ENCODE peak calls at places on chromosome 20, in six cellular contexts. One of them, this sample, is unnamed.

GRCh38 chr20:56995635-56996075 is 270.8 kb downstream of the BMP7 start:
- DNase-seq in T-cell: no peak
- DNase-seq in DMS153: no peak
- DNase-seq in GM04504: no peak
- DNase-seq in stimulated activated CD8-positive, alpha-beta memory T cell treated with anti-CD3 and anti-CD28 coated beads, Interleukin-15, amount 100 ng/mL, for 24 hours: no peak
- DNase-seq in ecto neural progenitor cell: peak
- DNase-seq in this sample: no peak

GRCh38 chr20:15889073-15889923 is 684.0 kb downstream of the KIF16B start:
- DNase-seq in T-cell: no peak
- DNase-seq in DMS153: peak
- DNase-seq in GM04504: no peak
- DNase-seq in stimulated activated CD8-positive, alpha-beta memory T cell treated with anti-CD3 and anti-CD28 coated beads, Interleukin-15, amount 100 ng/mL, for 24 hours: no peak
- DNase-seq in ecto neural progenitor cell: no peak
- DNase-seq in this sample: no peak

GRCh38 chr20:58640446-58640845 is 10.6 kb upstream of the STX16 start:
- DNase-seq in T-cell: no peak
- DNase-seq in DMS153: no peak
- DNase-seq in GM04504: no peak
- DNase-seq in stimulated activated CD8-positive, alpha-beta memory T cell treated with anti-CD3 and anti-CD28 coated beads, Interleukin-15, amount 100 ng/mL, for 24 hours: no peak
- DNase-seq in ecto neural progenitor cell: no peak
- DNase-seq in this sample: no peak

GRCh38 chr20:13286600-13286999 is 65.5 kb downstream of the ISM1 start:
- DNase-seq in T-cell: no peak
- DNase-seq in DMS153: peak
- DNase-seq in GM04504: no peak
- DNase-seq in stimulated activated CD8-positive, alpha-beta memory T cell treated with anti-CD3 and anti-CD28 coated beads, Interleukin-15, amount 100 ng/mL, for 24 hours: no peak
- DNase-seq in ecto neural progenitor cell: no peak
- DNase-seq in this sample: no peak

GRCh38 chr20:5364136-5364821 is 47.5 kb upstream of the PROKR2 start:
- DNase-seq in T-cell: no peak
- DNase-seq in DMS153: no peak
- DNase-seq in GM04504: no peak
- DNase-seq in stimulated activated CD8-positive, alpha-beta memory T cell treated with anti-CD3 and anti-CD28 coated beads, Interleukin-15, amount 100 ng/mL, for 24 hours: no peak
- DNase-seq in ecto neural progenitor cell: no peak
- DNase-seq in this sample: no peak

GRCh38 chr20:24742989-24743388 is 206.1 kb upstream of the CST7 start:
- DNase-seq in T-cell: no peak
- DNase-seq in DMS153: no peak
- DNase-seq in GM04504: no peak
- DNase-seq in stimulated activated CD8-positive, alpha-beta memory T cell treated with anti-CD3 and anti-CD28 coated beads, Interleukin-15, amount 100 ng/mL, for 24 hours: no peak
- DNase-seq in ecto neural progenitor cell: peak
- DNase-seq in this sample: no peak

GRCh38 chr20:61929971-61930666 is 135.6 kb downstream of the TAF4 start:
- DNase-seq in T-cell: no peak
- DNase-seq in DMS153: no peak
- DNase-seq in GM04504: no peak
- DNase-seq in stimulated activated CD8-positive, alpha-beta memory T cell treated with anti-CD3 and anti-CD28 coated beads, Interleukin-15, amount 100 ng/mL, for 24 hours: no peak
- DNase-seq in ecto neural progenitor cell: no peak
- DNase-seq in this sample: no peak

GRCh38 chr20:34713194-34713943 is 9.2 kb downstream of the TP53INP2 start:
- DNase-seq in T-cell: no peak
- DNase-seq in DMS153: no peak
- DNase-seq in GM04504: peak
- DNase-seq in stimulated activated CD8-positive, alpha-beta memory T cell treated with anti-CD3 and anti-CD28 coated beads, Interleukin-15, amount 100 ng/mL, for 24 hours: no peak
- DNase-seq in ecto neural progenitor cell: no peak
- DNase-seq in this sample: peak

GRCh38 chr20:50347568-50347981 is 156.9 kb downstream of the CEBPB start:
- DNase-seq in T-cell: no peak
- DNase-seq in DMS153: no peak
- DNase-seq in GM04504: no peak
- DNase-seq in stimulated activated CD8-positive, alpha-beta memory T cell treated with anti-CD3 and anti-CD28 coated beads, Interleukin-15, amount 100 ng/mL, for 24 hours: no peak
- DNase-seq in ecto neural progenitor cell: no peak
- DNase-seq in this sample: no peak

GRCh38 chr20:34364013-34364382 is 925 bp downstream of the ITCH start:
- DNase-seq in T-cell: no peak
- DNase-seq in DMS153: no peak
- DNase-seq in GM04504: no peak
- DNase-seq in stimulated activated CD8-positive, alpha-beta memory T cell treated with anti-CD3 and anti-CD28 coated beads, Interleukin-15, amount 100 ng/mL, for 24 hours: no peak
- DNase-seq in ecto neural progenitor cell: no peak
- DNase-seq in this sample: no peak

GRCh38 chr20:41249781-41250281 is 67.7 kb downstream of the ZHX3 start:
- DNase-seq in T-cell: no peak
- DNase-seq in DMS153: no peak
- DNase-seq in GM04504: no peak
- DNase-seq in stimulated activated CD8-positive, alpha-beta memory T cell treated with anti-CD3 and anti-CD28 coated beads, Interleukin-15, amount 100 ng/mL, for 24 hours: no peak
- DNase-seq in ecto neural progenitor cell: peak
- DNase-seq in this sample: no peak

GRCh38 chr20:50533464-50533863 is 23.3 kb downstream of the PTPN1 start:
- DNase-seq in T-cell: no peak
- DNase-seq in DMS153: no peak
- DNase-seq in GM04504: no peak
- DNase-seq in stimulated activated CD8-positive, alpha-beta memory T cell treated with anti-CD3 and anti-CD28 coated beads, Interleukin-15, amount 100 ng/mL, for 24 hours: no peak
- DNase-seq in ecto neural progenitor cell: no peak
- DNase-seq in this sample: no peak

GRCh38 chr20:62369508-62370114 is 2.5 kb upstream of the LAMA5 start:
- DNase-seq in T-cell: no peak
- DNase-seq in DMS153: no peak
- DNase-seq in GM04504: no peak
- DNase-seq in stimulated activated CD8-positive, alpha-beta memory T cell treated with anti-CD3 and anti-CD28 coated beads, Interleukin-15, amount 100 ng/mL, for 24 hours: no peak
- DNase-seq in ecto neural progenitor cell: no peak
- DNase-seq in this sample: no peak

GRCh38 chr20:189611-190010 is at the start of gene DEFB128:
- DNase-seq in T-cell: no peak
- DNase-seq in DMS153: no peak
- DNase-seq in GM04504: no peak
- DNase-seq in stimulated activated CD8-positive, alpha-beta memory T cell treated with anti-CD3 and anti-CD28 coated beads, Interleukin-15, amount 100 ng/mL, for 24 hours: no peak
- DNase-seq in ecto neural progenitor cell: no peak
- DNase-seq in this sample: no peak

GRCh38 chr20:17843246-17844132 is 125.1 kb downstream of the SNX5 start:
- DNase-seq in T-cell: peak
- DNase-seq in DMS153: no peak
- DNase-seq in GM04504: peak
- DNase-seq in stimulated activated CD8-positive, alpha-beta memory T cell treated with anti-CD3 and anti-CD28 coated beads, Interleukin-15, amount 100 ng/mL, for 24 hours: no peak
- DNase-seq in ecto neural progenitor cell: no peak
- DNase-seq in this sample: peak

GRCh38 chr20:52105573-52106422 is 85.8 kb downstream of the ZFP64 start:
- DNase-seq in T-cell: no peak
- DNase-seq in DMS153: peak
- DNase-seq in GM04504: no peak
- DNase-seq in stimulated activated CD8-positive, alpha-beta memory T cell treated with anti-CD3 and anti-CD28 coated beads, Interleukin-15, amount 100 ng/mL, for 24 hours: no peak
- DNase-seq in ecto neural progenitor cell: peak
- DNase-seq in this sample: no peak

GRCh38 chr20:41476446-41476845 is 109.8 kb upstream of the EMILIN3 start:
- DNase-seq in T-cell: no peak
- DNase-seq in DMS153: peak
- DNase-seq in GM04504: no peak
- DNase-seq in stimulated activated CD8-positive, alpha-beta memory T cell treated with anti-CD3 and anti-CD28 coated beads, Interleukin-15, amount 100 ng/mL, for 24 hours: no peak
- DNase-seq in ecto neural progenitor cell: no peak
- DNase-seq in this sample: no peak

GRCh38 chr20:9270831-9271230 is 201.9 kb downstream of the PLCB4 start:
- DNase-seq in T-cell: no peak
- DNase-seq in DMS153: no peak
- DNase-seq in GM04504: peak
- DNase-seq in stimulated activated CD8-positive, alpha-beta memory T cell treated with anti-CD3 and anti-CD28 coated beads, Interleukin-15, amount 100 ng/mL, for 24 hours: no peak
- DNase-seq in ecto neural progenitor cell: no peak
- DNase-seq in this sample: peak

GRCh38 chr20:59485576-59486250 is 118.6 kb upstream of the PHACTR3 start:
- DNase-seq in T-cell: no peak
- DNase-seq in DMS153: no peak
- DNase-seq in GM04504: no peak
- DNase-seq in stimulated activated CD8-positive, alpha-beta memory T cell treated with anti-CD3 and anti-CD28 coated beads, Interleukin-15, amount 100 ng/mL, for 24 hours: no peak
- DNase-seq in ecto neural progenitor cell: no peak
- DNase-seq in this sample: no peak

GRCh38 chr20:63457737-63458136 is 14.7 kb downstream of the KCNQ2 start:
- DNase-seq in T-cell: no peak
- DNase-seq in DMS153: peak
- DNase-seq in GM04504: no peak
- DNase-seq in stimulated activated CD8-positive, alpha-beta memory T cell treated with anti-CD3 and anti-CD28 coated beads, Interleukin-15, amount 100 ng/mL, for 24 hours: no peak
- DNase-seq in ecto neural progenitor cell: no peak
- DNase-seq in this sample: no peak

GRCh38 chr20:56249244-56249955 is 868 bp downstream of the MC3R start:
- DNase-seq in T-cell: no peak
- DNase-seq in DMS153: no peak
- DNase-seq in GM04504: no peak
- DNase-seq in stimulated activated CD8-positive, alpha-beta memory T cell treated with anti-CD3 and anti-CD28 coated beads, Interleukin-15, amount 100 ng/mL, for 24 hours: no peak
- DNase-seq in ecto neural progenitor cell: peak
- DNase-seq in this sample: no peak

GRCh38 chr20:5864873-5865582 is 85.3 kb downstream of the TRMT6 start:
- DNase-seq in T-cell: peak
- DNase-seq in DMS153: no peak
- DNase-seq in GM04504: no peak
- DNase-seq in stimulated activated CD8-positive, alpha-beta memory T cell treated with anti-CD3 and anti-CD28 coated beads, Interleukin-15, amount 100 ng/mL, for 24 hours: no peak
- DNase-seq in ecto neural progenitor cell: no peak
- DNase-seq in this sample: no peak